ENCODE peak calls at places on chromosomes 16 and 17, in six cellular contexts. One of them, this sample, is unnamed.

GRCh38 chr16:14186007-14186953 is 115.2 kb downstream of the MRTFB start:
- DNase-seq in H1: peak; percentile 13
- DNase-seq in HCT116: no peak
- DNase-seq in K562: no peak
- DNase-seq in HepG2: no peak
- DNase-seq in WTC11: peak; percentile 46
- DNase-seq in this sample: no peak

GRCh38 chr17:37787055-37787720 is 42.3 kb upstream of the HNF1B start:
- DNase-seq in HepG2: peak; percentile 86
- DNase-seq in K562: no peak
- DNase-seq in WTC11: no peak
- DNase-seq in HCT116: no peak
- DNase-seq in H1: no peak
- DNase-seq in this sample: no peak

GRCh38 chr17:32007463-32008298 is 498 bp downstream of the LRRC37B start:
- DNase-seq in HepG2: no peak
- DNase-seq in HCT116: no peak
- DNase-seq in K562: peak; percentile 58
- DNase-seq in WTC11: peak; percentile 28
- DNase-seq in H1: peak; percentile 19
- DNase-seq in this sample: no peak

GRCh38 chr16:27428035-27428785 is 26.2 kb downstream of the IL21R start:
- DNase-seq in H1: no peak
- DNase-seq in HepG2: no peak
- DNase-seq in WTC11: no peak
- DNase-seq in HCT116: no peak
- DNase-seq in K562: no peak
- DNase-seq in this sample: no peak

GRCh38 chr17:62653002-62653830 is 25.7 kb downstream of the MRC2 start:
- DNase-seq in HepG2: no peak
- DNase-seq in WTC11: peak; percentile 85
- DNase-seq in K562: peak; percentile 88
- DNase-seq in HCT116: no peak
- DNase-seq in H1: no peak
- DNase-seq in this sample: peak; percentile 64

GRCh38 chr17:64083093-64083492 is 46.9 kb downstream of the ERN1 start:
- DNase-seq in K562: no peak
- DNase-seq in WTC11: no peak
- DNase-seq in HCT116: no peak
- DNase-seq in HepG2: no peak
- DNase-seq in H1: no peak
- DNase-seq in this sample: no peak

GRCh38 chr17:66448008-66448644 is 145.7 kb downstream of the PRKCA start:
- DNase-seq in WTC11: no peak
- DNase-seq in K562: no peak
- DNase-seq in HepG2: peak; percentile 41
- DNase-seq in H1: no peak
- DNase-seq in HCT116: no peak
- DNase-seq in this sample: no peak

GRCh38 chr16:29821663-29822115 is 1.4 kb downstream of the MVP start:
- DNase-seq in HCT116: peak; percentile 70
- DNase-seq in H1: no peak
- DNase-seq in HepG2: no peak
- DNase-seq in K562: no peak
- DNase-seq in WTC11: no peak
- DNase-seq in this sample: no peak

GRCh38 chr16:86643661-86644060 is 65.3 kb downstream of the FOXL1 start:
- DNase-seq in H1: no peak
- DNase-seq in HepG2: no peak
- DNase-seq in K562: no peak
- DNase-seq in WTC11: no peak
- DNase-seq in HCT116: no peak
- DNase-seq in this sample: no peak

GRCh38 chr17:38777641-38778250 is 21.6 kb downstream of the PIP4K2B start:
- DNase-seq in WTC11: no peak
- DNase-seq in HCT116: no peak
- DNase-seq in HepG2: no peak
- DNase-seq in K562: no peak
- DNase-seq in H1: no peak
- DNase-seq in this sample: no peak

GRCh38 chr17:50212121-50212843 is 10.9 kb upstream of the COL1A1 start:
- DNase-seq in HepG2: no peak
- DNase-seq in H1: no peak
- DNase-seq in K562: peak; percentile 73
- DNase-seq in WTC11: no peak
- DNase-seq in HCT116: no peak
- DNase-seq in this sample: no peak

GRCh38 chr17:80601146-80601545 is 56.5 kb downstream of the RPTOR start:
- DNase-seq in H1: no peak
- DNase-seq in K562: no peak
- DNase-seq in HepG2: no peak
- DNase-seq in HCT116: no peak
- DNase-seq in WTC11: no peak
- DNase-seq in this sample: no peak

GRCh38 chr17:58280480-58281217 is at the start of gene MPO:
- DNase-seq in WTC11: no peak
- DNase-seq in HepG2: no peak
- DNase-seq in K562: no peak
- DNase-seq in H1: no peak
- DNase-seq in HCT116: no peak
- DNase-seq in this sample: no peak

GRCh38 chr17:45261577-45262515 is at the start of gene SPATA32:
- DNase-seq in HepG2: no peak
- DNase-seq in HCT116: no peak
- DNase-seq in K562: no peak
- DNase-seq in H1: no peak
- DNase-seq in WTC11: peak; percentile 73
- DNase-seq in this sample: no peak

GRCh38 chr17:27630607-27631408 is at the start of gene LGALS9:
- DNase-seq in K562: no peak
- DNase-seq in HCT116: no peak
- DNase-seq in H1: no peak
- DNase-seq in WTC11: no peak
- DNase-seq in HepG2: no peak
- DNase-seq in this sample: peak; percentile 53

GRCh38 chr16:27374794-27375499 is 27.0 kb upstream of the IL21R start:
- DNase-seq in HCT116: peak; percentile 94
- DNase-seq in K562: peak; percentile 87
- DNase-seq in H1: peak; percentile 87
- DNase-seq in WTC11: peak; percentile 93
- DNase-seq in HepG2: peak; percentile 92
- DNase-seq in this sample: peak; percentile 90

GRCh38 chr17:66383353-66383752 is 80.9 kb downstream of the PRKCA start:
- DNase-seq in HepG2: no peak
- DNase-seq in H1: no peak
- DNase-seq in HCT116: no peak
- DNase-seq in WTC11: no peak
- DNase-seq in K562: no peak
- DNase-seq in this sample: no peak

GRCh38 chr16:27792486-27793275 is 242.7 kb downstream of the KATNIP start:
- DNase-seq in HepG2: no peak
- DNase-seq in K562: no peak
- DNase-seq in HCT116: no peak
- DNase-seq in H1: no peak
- DNase-seq in WTC11: no peak
- DNase-seq in this sample: no peak

GRCh38 chr17:6546069-6546718 is 10.2 kb downstream of the PITPNM3 start:
- DNase-seq in K562: no peak
- DNase-seq in HCT116: no peak
- DNase-seq in HepG2: no peak
- DNase-seq in WTC11: no peak
- DNase-seq in H1: no peak
- DNase-seq in this sample: peak; percentile 8

GRCh38 chr16:51150159-51150893 is 744 bp downstream of the SALL1 start:
- DNase-seq in HCT116: no peak
- DNase-seq in HepG2: no peak
- DNase-seq in K562: no peak
- DNase-seq in H1: no peak
- DNase-seq in WTC11: no peak
- DNase-seq in this sample: no peak

GRCh38 chr17:78357177-78357586 is 2.7 kb downstream of the SOCS3 start:
- DNase-seq in HCT116: no peak
- DNase-seq in HepG2: no peak
- DNase-seq in WTC11: no peak
- DNase-seq in K562: no peak
- DNase-seq in H1: no peak
- DNase-seq in this sample: no peak

GRCh38 chr17:705011-705410 is 9.6 kb downstream of the VPS53 start:
- DNase-seq in HepG2: no peak
- DNase-seq in WTC11: no peak
- DNase-seq in H1: no peak
- DNase-seq in K562: no peak
- DNase-seq in HCT116: no peak
- DNase-seq in this sample: no peak

GRCh38 chr17:63954402-63955063 is 18.2 kb downstream of the SCN4A start:
- DNase-seq in HCT116: no peak
- DNase-seq in WTC11: no peak
- DNase-seq in HepG2: no peak
- DNase-seq in K562: no peak
- DNase-seq in H1: no peak
- DNase-seq in this sample: no peak

GRCh38 chr17:72702136-72702735 is 390.3 kb downstream of the SLC39A11 start:
- DNase-seq in WTC11: no peak
- DNase-seq in H1: no peak
- DNase-seq in K562: no peak
- DNase-seq in HCT116: peak; percentile 80
- DNase-seq in HepG2: peak; percentile 91
- DNase-seq in this sample: no peak

GRCh38 chr17:30981531-30982519 is 11.0 kb downstream of the RNF135 start:
- DNase-seq in K562: no peak
- DNase-seq in WTC11: no peak
- DNase-seq in HCT116: no peak
- DNase-seq in HepG2: no peak
- DNase-seq in H1: no peak
- DNase-seq in this sample: no peak

DNA sequence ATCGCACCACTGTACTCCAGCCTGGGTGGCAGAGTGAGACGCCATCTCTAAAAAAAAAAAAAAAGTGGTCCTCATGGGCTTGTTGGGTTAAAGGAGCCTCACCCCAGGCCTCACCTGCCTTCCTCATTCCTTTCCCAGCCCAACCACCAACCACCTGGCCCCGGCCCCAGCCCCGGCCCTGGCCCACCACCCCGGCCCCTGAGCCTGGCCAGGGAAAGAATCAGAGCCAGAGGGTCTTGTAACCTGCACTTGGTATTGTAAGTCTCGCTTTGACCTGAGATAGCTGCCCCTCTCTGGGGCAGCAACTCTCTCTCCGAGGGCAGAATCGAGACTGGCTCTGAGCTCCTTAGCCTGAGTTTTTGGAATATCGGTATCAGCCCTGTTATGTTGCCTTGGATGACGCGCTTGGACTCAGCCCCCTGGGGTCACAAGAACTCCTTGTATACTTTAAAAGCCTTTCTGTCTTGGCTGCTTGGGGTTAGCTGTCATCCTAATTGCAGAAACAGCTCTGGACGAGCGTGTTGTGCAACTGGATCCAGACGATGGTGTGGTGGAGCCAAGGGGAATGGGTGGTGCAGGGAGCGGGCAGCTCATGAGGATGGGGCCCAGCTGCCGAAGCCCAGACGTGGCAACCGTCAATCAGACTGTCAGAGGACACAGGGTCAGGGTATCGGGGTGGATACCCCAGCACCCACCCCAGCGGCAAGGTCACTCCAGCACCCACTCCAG is 14.6 kb downstream of the SMTNL2 start:
- DNase-seq in HCT116: no peak
- DNase-seq in H1: no peak
- DNase-seq in HepG2: no peak
- DNase-seq in K562: no peak
- DNase-seq in WTC11: no peak
- DNase-seq in this sample: no peak
- TF ChIP-seq ATF3 in HCT116: no peak
- TF ChIP-seq ATF3 in H1: no peak
- TF ChIP-seq ATF3 in HepG2: no peak
- TF ChIP-seq ATF3 in K562: no peak
- TF ChIP-seq ATF3 in WTC11: no peak
- TF ChIP-seq ATF3 in this sample: no peak

GRCh38 chr16:88196471-88197400 is 186.0 kb upstream of the ZNF469 start:
- DNase-seq in HepG2: no peak
- DNase-seq in H1: no peak
- DNase-seq in HCT116: no peak
- DNase-seq in WTC11: no peak
- DNase-seq in K562: no peak
- DNase-seq in this sample: no peak

GRCh38 chr16:88195911-88196465 is 186.8 kb upstream of the ZNF469 start:
- DNase-seq in K562: no peak
- DNase-seq in HCT116: no peak
- DNase-seq in H1: no peak
- DNase-seq in WTC11: no peak
- DNase-seq in HepG2: no peak
- DNase-seq in this sample: no peak

GRCh38 chr16:88194397-88195020 is 188.2 kb upstream of the ZNF469 start:
- DNase-seq in K562: no peak
- DNase-seq in HCT116: no peak
- DNase-seq in H1: no peak
- DNase-seq in WTC11: no peak
- DNase-seq in HepG2: peak; percentile 19
- DNase-seq in this sample: no peak

GRCh38 chr16:88192601-88193000 is 190.2 kb upstream of the ZNF469 start:
- DNase-seq in HCT116: no peak
- DNase-seq in K562: no peak
- DNase-seq in WTC11: no peak
- DNase-seq in H1: no peak
- DNase-seq in HepG2: no peak
- DNase-seq in this sample: no peak

GRCh38 chr16:88195021-88195581 is 187.7 kb upstream of the ZNF469 start:
- DNase-seq in K562: no peak
- DNase-seq in WTC11: no peak
- DNase-seq in HCT116: no peak
- DNase-seq in HepG2: no peak
- DNase-seq in H1: no peak
- DNase-seq in this sample: no peak
- TF ChIP-seq ATF3 in K562: no peak
- TF ChIP-seq ATF3 in WTC11: no peak
- TF ChIP-seq ATF3 in HCT116: no peak
- TF ChIP-seq ATF3 in HepG2: no peak
- TF ChIP-seq ATF3 in H1: no peak
- TF ChIP-seq ATF3 in this sample: no peak

GRCh38 chr17:35740997-35741931 is 9.8 kb downstream of the RASL10B start:
- DNase-seq in H1: no peak
- DNase-seq in HCT116: no peak
- DNase-seq in HepG2: no peak
- DNase-seq in WTC11: peak; percentile 62
- DNase-seq in K562: peak; percentile 73
- DNase-seq in this sample: no peak
- TF ChIP-seq ATF3 in H1: no peak
- TF ChIP-seq ATF3 in HCT116: no peak
- TF ChIP-seq ATF3 in HepG2: no peak
- TF ChIP-seq ATF3 in WTC11: peak; percentile 73
- TF ChIP-seq ATF3 in K562: no peak
- TF ChIP-seq ATF3 in this sample: no peak

GRCh38 chr16:9099131-9099625 is 7.7 kb downstream of the HAPSTR1 start:
- DNase-seq in HCT116: no peak
- DNase-seq in K562: no peak
- DNase-seq in WTC11: no peak
- DNase-seq in HepG2: peak; percentile 36
- DNase-seq in H1: no peak
- DNase-seq in this sample: no peak
- TF ChIP-seq ATF3 in HCT116: no peak
- TF ChIP-seq ATF3 in K562: no peak
- TF ChIP-seq ATF3 in WTC11: no peak
- TF ChIP-seq ATF3 in HepG2: no peak
- TF ChIP-seq ATF3 in H1: no peak
- TF ChIP-seq ATF3 in this sample: no peak

This sample was measured in GM12878.